ENCODE peak calls at places on chromosomes 11 and 22, in five cellular contexts. O, S, B, M and L are unnamed samples.

GRCh38 chr11:6911378-6911777 is 9.4 kb upstream of the OR2D3 start:
- DNase-seq in O (no peak), S (no peak), B (no peak), M (no peak), L (no peak)

GRCh38 chr11:101034076-101034475 is 95.5 kb downstream of the PGR start:
- DNase-seq in O (peak; percentile 87), S (peak; percentile 10), B (peak; percentile 43), M (no peak), L (peak; percentile 41)

GRCh38 chr11:46116007-46116711 is 5.1 kb downstream of the PHF21A start:
- DNase-seq in O (no peak), S (no peak), B (no peak), M (no peak), L (no peak)

GRCh38 chr11:38323961-38324761 is 1726.1 kb upstream of the RAG2 start:
- DNase-seq in O (no peak), S (peak; percentile 9), B (no peak), M (no peak), L (no peak)

GRCh38 chr11:94400839-94401772 is at the start of gene GPR83:
- DNase-seq in O (no peak), S (peak; percentile 10), B (no peak), M (peak; percentile 37), L (no peak)

GRCh38 chr11:117328414-117329010 is 858 bp downstream of the CEP164 start:
- DNase-seq in O (peak; percentile 26), S (peak; percentile 58), B (peak; percentile 55), M (no peak), L (peak; percentile 58)

GRCh38 chr11:72669527-72669926 is 4.7 kb downstream of the PDE2A start:
- DNase-seq in O (no peak), S (no peak), B (no peak), M (no peak), L (no peak)

GRCh38 chr22:40642316-40642715 is 5.8 kb upstream of the MRTFA start:
- DNase-seq in O (no peak), S (no peak), B (no peak), M (no peak), L (no peak)

GRCh38 chr11:93225642-93226041 is 27.9 kb upstream of the SLC36A4 start:
- DNase-seq in O (peak; percentile 33), S (peak; percentile 50), B (no peak), M (no peak), L (peak; percentile 38)

GRCh38 chr11:13062115-13062514 is 53.0 kb downstream of the RASSF10 start:
- DNase-seq in O (no peak), S (no peak), B (no peak), M (no peak), L (no peak)

GRCh38 chr22:23862103-23862502 is 4.4 kb downstream of the SLC2A11 start:
- DNase-seq in O (no peak), S (peak; percentile 66), B (no peak), M (no peak), L (peak; percentile 54)

GRCh38 chr11:71532016-71532610 is 5.0 kb downstream of the KRTAP5-7 start:
- DNase-seq in O (no peak), S (no peak), B (no peak), M (no peak), L (no peak)

GRCh38 chr11:34405079-34405858 is 33.5 kb upstream of the CAT start:
- DNase-seq in O (no peak), S (peak; percentile 43), B (no peak), M (no peak), L (peak; percentile 61)

GRCh38 chr22:50711446-50712340 is 26.3 kb upstream of the ACR start:
- DNase-seq in O (no peak), S (peak; percentile 50), B (no peak), M (no peak), L (peak; percentile 28)